ENCODE peak calls at places on chromosomes 3 and 15, in ten cellular contexts. C is ureter; R is fibroblast of the aortic adventitia; N is CD4-positive, CD25-positive, alpha-beta regulatory T cell; S is T-cell; A is NCI-H1417; Z is naive thymus-derived CD4-positive, alpha-beta T cell; U is A549; E is substantia nigra; B is neural crest cell. D is an unnamed sample.

GRCh38 chr3:98826126-98826525 is 63.0 kb downstream of the ST3GAL6 start:
- DNase-seq in C (no peak), R (no peak), N (no peak), S (no peak), A (no peak), Z (no peak), U (no peak), E (no peak), B (no peak), D (no peak)

GRCh38 chr3:8490079-8490552 is 11.5 kb upstream of the LMCD1 start:
- DNase-seq in C (no peak), R (peak), N (no peak), S (no peak), A (no peak), Z (no peak), U (peak), E (no peak), B (no peak), D (no peak)

GRCh38 chr3:23611737-23612295 is 193.9 kb upstream of the UBE2E1 start:
- DNase-seq in C (peak), R (peak), N (no peak), S (no peak), A (no peak), Z (no peak), U (no peak), E (peak), B (no peak), D (peak)

GRCh38 chr3:114756506-114757279 is 390.4 kb downstream of the ZBTB20 start:
- DNase-seq in C (no peak), R (peak), N (no peak), S (no peak), A (no peak), Z (no peak), U (no peak), E (no peak), B (no peak), D (no peak)

GRCh38 chr3:5239602-5240001 is 52.1 kb downstream of the EDEM1 start:
- DNase-seq in C (no peak), R (peak), N (no peak), S (no peak), A (no peak), Z (no peak), U (no peak), E (no peak), B (no peak), D (no peak)

GRCh38 chr3:10286596-10287295 is 6.0 kb downstream of the GHRL start:
- DNase-seq in C (peak), R (peak), N (peak), S (peak), A (peak), Z (no peak), U (peak), E (no peak), B (no peak), D (peak)

GRCh38 chr3:17740703-17741102 is 1.7 kb downstream of the TBC1D5 start:
- DNase-seq in C (no peak), R (peak), N (no peak), S (no peak), A (peak), Z (no peak), U (peak), E (no peak), B (no peak), D (no peak)

GRCh38 chr3:186427627-186428026 is 65.6 kb upstream of the DGKG start:
- DNase-seq in C (no peak), R (no peak), N (no peak), S (no peak), A (peak), Z (no peak), U (no peak), E (no peak), B (no peak), D (no peak)

GRCh38 chr3:58657571-58658141 is 8.9 kb downstream of the FAM3D start:
- DNase-seq in C (peak), R (no peak), N (no peak), S (no peak), A (no peak), Z (no peak), U (no peak), E (no peak), B (no peak), D (no peak)

GRCh38 chr3:48405971-48406370 is 23.9 kb downstream of the PLXNB1 start:
- DNase-seq in C (no peak), R (no peak), N (no peak), S (no peak), A (no peak), Z (no peak), U (no peak), E (no peak), B (no peak), D (no peak)

GRCh38 chr3:37402351-37402750 is 228.0 kb upstream of the LRRFIP2 start:
- DNase-seq in C (no peak), R (peak), N (no peak), S (no peak), A (no peak), Z (no peak), U (no peak), E (no peak), B (no peak), D (no peak)

GRCh38 chr15:47607750-47608149 is 109.6 kb upstream of the SEMA6D start:
- DNase-seq in C (no peak), R (peak), N (no peak), S (no peak), A (no peak), Z (no peak), U (no peak), E (no peak), B (no peak), D (no peak)

GRCh38 chr3:157301027-157301663 is 135.5 kb upstream of the PTX3 start:
- DNase-seq in C (no peak), R (no peak), N (no peak), S (no peak), A (no peak), Z (no peak), U (no peak), E (no peak), B (no peak), D (no peak)

GRCh38 chr3:40770046-40770445 is 245.3 kb downstream of the ZNF621 start:
- DNase-seq in C (no peak), R (no peak), N (no peak), S (no peak), A (no peak), Z (no peak), U (no peak), E (no peak), B (no peak), D (no peak)

GRCh38 chr15:101003076-101003475 is 83.9 kb downstream of the LRRK1 start:
- DNase-seq in C (no peak), R (no peak), N (no peak), S (no peak), A (no peak), Z (no peak), U (no peak), E (no peak), B (no peak), D (no peak)

GRCh38 chr15:31024979-31025378 is 33.6 kb upstream of the MTMR10 start:
- DNase-seq in C (no peak), R (peak), N (no peak), S (no peak), A (no peak), Z (no peak), U (no peak), E (no peak), B (no peak), D (no peak)

GRCh38 chr15:40282870-40283614 is at the start of gene ANKRD63:
- DNase-seq in C (no peak), R (no peak), N (peak), S (peak), A (peak), Z (peak), U (peak), E (no peak), B (no peak), D (peak)

GRCh38 chr15:78006567-78007205 is 70.8 kb downstream of the TBC1D2B start:
- DNase-seq in C (no peak), R (no peak), N (no peak), S (no peak), A (no peak), Z (no peak), U (no peak), E (no peak), B (no peak), D (no peak)

GRCh38 chr3:43923101-43923979 is 232.6 kb downstream of the ABHD5 start:
- DNase-seq in C (no peak), R (no peak), N (no peak), S (no peak), A (peak), Z (no peak), U (no peak), E (no peak), B (no peak), D (no peak)

GRCh38 chr15:71508081-71508682 is 302.2 kb upstream of the NR2E3 start:
- DNase-seq in C (no peak), R (no peak), N (no peak), S (no peak), A (no peak), Z (no peak), U (no peak), E (no peak), B (no peak), D (no peak)

GRCh38 chr15:74956648-74957300 is at the start of gene RPP25:
- DNase-seq in C (peak), R (peak), N (peak), S (peak), A (peak), Z (peak), U (peak), E (peak), B (peak), D (peak)

GRCh38 chr3:189148090-189148507 is 23.7 kb upstream of the TPRG1 start:
- DNase-seq in C (peak), R (peak), N (peak), S (peak), A (peak), Z (peak), U (peak), E (peak), B (peak), D (peak)

GRCh38 chr3:115512565-115513410 is 110.5 kb upstream of the GAP43 start:
- DNase-seq in C (no peak), R (peak), N (no peak), S (no peak), A (peak), Z (no peak), U (peak), E (no peak), B (peak), D (no peak)

GRCh38 chr3:88038561-88038960 is 20.2 kb downstream of the CGGBP1 start:
- DNase-seq in C (no peak), R (peak), N (no peak), S (no peak), A (no peak), Z (no peak), U (no peak), E (no peak), B (no peak), D (no peak)

GRCh38 chr3:140207541-140207940 is 272.6 kb downstream of the CLSTN2 start:
- DNase-seq in C (no peak), R (no peak), N (no peak), S (no peak), A (peak), Z (no peak), U (no peak), E (no peak), B (no peak), D (no peak)

GRCh38 chr15:99426431-99427105 is 139.2 kb upstream of the MEF2A start:
- DNase-seq in C (no peak), R (no peak), N (no peak), S (no peak), A (no peak), Z (no peak), U (no peak), E (no peak), B (no peak), D (no peak)

GRCh38 chr15:31280037-31280830 is 46.4 kb upstream of the KLF13 start:
- DNase-seq in C (no peak), R (no peak), N (no peak), S (no peak), A (peak), Z (peak), U (no peak), E (peak), B (peak), D (no peak)

GRCh38 chr15:58241872-58242271 is 103.7 kb downstream of the AQP9 start:
- DNase-seq in C (no peak), R (no peak), N (no peak), S (no peak), A (peak), Z (no peak), U (no peak), E (no peak), B (no peak), D (no peak)

GRCh38 chr3:64031540-64032533 is 8.5 kb upstream of the PSMD6 start:
- DNase-seq in C (no peak), R (no peak), N (no peak), S (no peak), A (peak), Z (no peak), U (no peak), E (no peak), B (no peak), D (no peak)

GRCh38 chr15:31314380-31314779 is 12.3 kb upstream of the KLF13 start:
- DNase-seq in C (no peak), R (no peak), N (no peak), S (no peak), A (no peak), Z (no peak), U (no peak), E (no peak), B (no peak), D (no peak)

GRCh38 chr15:25780479-25781255 is 82.5 kb downstream of the ATP10A start:
- DNase-seq in C (no peak), R (no peak), N (no peak), S (no peak), A (no peak), Z (no peak), U (no peak), E (no peak), B (no peak), D (no peak)

GRCh38 chr15:50128266-50128665 is 9.2 kb upstream of the ATP8B4 start:
- DNase-seq in C (no peak), R (no peak), N (no peak), S (no peak), A (peak), Z (no peak), U (no peak), E (peak), B (no peak), D (no peak)

GRCh38 chr3:49552087-49552486 is 2.2 kb upstream of the BSN start:
- DNase-seq in C (no peak), R (no peak), N (no peak), S (no peak), A (no peak), Z (no peak), U (no peak), E (no peak), B (no peak), D (no peak)